ENCODE peak calls at places on chromosomes 11 and 22, in ten cellular contexts. I is spleen, D is ovary, C is breast epithelium, Q is IMR-90, N is Peyer's patch, M is uterus, F is NB4, K is sigmoid colon, J is A549. W is an unnamed sample.

GRCh38 chr11:65954771-65955170 is 6.8 kb upstream of the SART1 start:
- DNase-seq in F (no peak), M (no peak), K (no peak), Q (no peak), N (no peak), J (no peak), C (no peak), I (no peak), D (no peak), W (no peak)

GRCh38 chr11:12539570-12539969 is 134.7 kb upstream of the TEAD1 start:
- DNase-seq in N (no peak), K (no peak), D (no peak), I (no peak), C (peak; percentile 2), J (peak; percentile 29), F (no peak), M (no peak), Q (peak; percentile 99), W (no peak)

GRCh38 chr22:44532466-44533025 is 34.5 kb upstream of the RTL6 start:
- DNase-seq in F (no peak), K (no peak), I (no peak), D (no peak), N (no peak), C (no peak), Q (no peak), M (no peak), J (no peak), W (no peak)

GRCh38 chr22:46010951-46011626 is 34.1 kb upstream of the WNT7B start:
- DNase-seq in D (no peak), F (no peak), J (no peak), M (peak; percentile 28), C (no peak), K (peak; percentile 73), Q (no peak), N (no peak), I (peak; percentile 74), W (peak; percentile 78)

GRCh38 chr11:72985645-72986044 is 156.5 kb downstream of the FCHSD2 start:
- DNase-seq in Q (peak; percentile 11), K (no peak), J (no peak), N (no peak), F (no peak), M (no peak), D (no peak), C (no peak), I (no peak), W (no peak)

GRCh38 chr11:87150936-87151335 is 113.2 kb downstream of the TMEM135 start:
- DNase-seq in C (no peak), F (no peak), Q (peak; percentile 26), K (no peak), M (no peak), N (no peak), D (no peak), J (no peak), I (no peak), W (no peak)

GRCh38 chr11:47269829-47270305 is at the start of gene MADD:
- DNase-seq in K (peak; percentile 94), Q (peak; percentile 78), C (peak; percentile 68), I (peak; percentile 99), D (peak; percentile 87), F (peak; percentile 94), J (peak; percentile 80), N (peak; percentile 89), M (peak; percentile 88), W (peak; percentile 89)

GRCh38 chr11:107661656-107662055 is 50.2 kb downstream of the SLN start:
- DNase-seq in C (no peak), Q (no peak), J (no peak), N (no peak), I (no peak), M (no peak), D (no peak), F (no peak), K (no peak), W (no peak)

GRCh38 chr22:22593964-22594656 is 35.0 kb upstream of the PRAME start:
- DNase-seq in M (peak; percentile 17), C (no peak), F (peak; percentile 74), K (no peak), I (peak; percentile 83), D (no peak), N (peak; percentile 65), Q (peak; percentile 53), J (peak; percentile 53), W (no peak)

GRCh38 chr11:26276798-26277424 is 55.0 kb upstream of the ANO3 start:
- DNase-seq in F (peak; percentile 60), I (no peak), K (peak; percentile 66), N (peak; percentile 29), C (peak; percentile 28), J (peak; percentile 62), M (peak; percentile 51), D (no peak), Q (peak; percentile 71), W (no peak)

GRCh38 chr11:60428517-60428916 is 855 bp upstream of the MS4A5 start:
- DNase-seq in D (no peak), F (peak; percentile 7), Q (no peak), M (no peak), C (no peak), J (peak; percentile 3), I (no peak), K (no peak), N (no peak), W (no peak)

GRCh38 chr22:48222742-48223487 is 1460.5 kb downstream of the TBC1D22A start:
- DNase-seq in D (no peak), K (no peak), I (peak; percentile 71), Q (no peak), M (no peak), J (no peak), C (no peak), F (no peak), N (no peak), W (no peak)

GRCh38 chr11:27699242-27699925 is 871 bp downstream of the BDNF start:
- DNase-seq in C (no peak), D (no peak), J (peak; percentile 73), Q (peak; percentile 55), N (no peak), K (no peak), M (no peak), I (no peak), F (no peak), W (no peak)
- TF ChIP-seq POLR2A in C (no peak), D (no peak), J (no peak), Q (peak; percentile 82), N (no peak), K (no peak), M (no peak), I (no peak), F (no peak), W (no peak)

GRCh38 chr22:26357813-26358212 is 71.2 kb upstream of the ASPHD2 start:
- DNase-seq in J (no peak), Q (no peak), C (no peak), F (no peak), I (no peak), M (no peak), K (no peak), D (no peak), N (no peak), W (no peak)

GRCh38 chr22:26362471-26362870 is 66.6 kb upstream of the ASPHD2 start:
- DNase-seq in J (no peak), F (no peak), K (no peak), C (no peak), I (no peak), N (no peak), Q (peak; percentile 6), M (no peak), D (no peak), W (no peak)

GRCh38 chr22:26357281-26357680 is 71.8 kb upstream of the ASPHD2 start:
- DNase-seq in M (no peak), N (no peak), K (no peak), I (no peak), J (no peak), Q (no peak), D (no peak), C (no peak), F (no peak), W (no peak)

GRCh38 chr22:26359156-26359555 is 69.9 kb upstream of the ASPHD2 start:
- DNase-seq in K (no peak), N (no peak), Q (no peak), M (no peak), D (no peak), F (no peak), I (no peak), C (no peak), J (no peak), W (no peak)

DNA sequence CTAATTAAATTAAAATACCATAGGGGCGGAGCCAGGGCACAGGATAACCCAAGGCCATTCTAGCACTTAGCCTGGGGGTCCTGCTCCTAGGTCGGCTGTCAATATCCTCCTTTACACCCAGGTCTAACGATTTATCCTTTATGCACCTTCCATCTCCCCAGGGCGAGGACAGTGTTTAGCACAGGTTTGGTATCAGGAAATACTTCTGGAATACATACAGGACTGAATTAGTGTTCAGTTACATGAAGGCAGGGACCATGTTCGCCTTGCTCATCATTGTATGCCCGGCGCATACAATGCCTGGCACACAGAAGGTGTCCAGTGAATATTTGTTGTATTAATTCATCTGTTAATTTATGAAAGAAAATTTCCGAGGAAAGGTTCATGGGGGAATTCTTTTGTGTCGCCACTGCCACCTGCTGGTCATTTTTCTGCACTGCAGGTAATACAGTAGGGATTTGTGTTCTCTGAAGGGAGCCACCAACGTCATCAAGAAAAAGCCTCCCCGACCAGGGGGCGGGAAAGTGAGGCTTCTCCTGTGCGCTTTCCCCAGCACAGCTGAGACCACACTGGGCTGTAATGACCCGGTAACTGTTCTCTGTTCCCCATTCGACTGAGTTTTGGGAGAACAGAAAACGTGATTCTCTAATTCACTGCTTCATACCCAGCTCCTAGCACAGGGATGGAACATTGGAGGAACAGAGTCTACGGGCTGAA is 68.7 kb upstream of the ASPHD2 start:
- DNase-seq in K (peak; percentile 73), D (peak; percentile 32), J (peak; percentile 67), M (peak; percentile 57), N (peak; percentile 69), Q (peak; percentile 70), I (no peak), C (peak; percentile 49), F (peak; percentile 78), W (peak; percentile 69)
- H3K4me3 ChIP-seq in K (no peak overlapping the region), D (no peak overlapping the region), J (peak overlapping the region; percentile 37), M (no peak overlapping the region), N (no peak overlapping the region), Q (no peak overlapping the region), I (no peak overlapping the region), C (no peak overlapping the region), F (no peak overlapping the region), W (no peak overlapping the region)

GRCh38 chr11:63768232-63769043 is at the start of gene ZFTA:
- DNase-seq in N (peak; percentile 67), J (peak; percentile 51), C (no peak), D (peak; percentile 67), F (peak; percentile 84), I (peak; percentile 90), K (peak; percentile 87), Q (peak; percentile 37), M (peak; percentile 72), W (no peak)
- TF ChIP-seq POLR2A in N (no peak), J (no peak), C (no peak), D (no peak), F (peak; percentile 36), I (no peak), K (no peak), Q (no peak), M (peak; percentile 5), W (no peak)

DNA sequence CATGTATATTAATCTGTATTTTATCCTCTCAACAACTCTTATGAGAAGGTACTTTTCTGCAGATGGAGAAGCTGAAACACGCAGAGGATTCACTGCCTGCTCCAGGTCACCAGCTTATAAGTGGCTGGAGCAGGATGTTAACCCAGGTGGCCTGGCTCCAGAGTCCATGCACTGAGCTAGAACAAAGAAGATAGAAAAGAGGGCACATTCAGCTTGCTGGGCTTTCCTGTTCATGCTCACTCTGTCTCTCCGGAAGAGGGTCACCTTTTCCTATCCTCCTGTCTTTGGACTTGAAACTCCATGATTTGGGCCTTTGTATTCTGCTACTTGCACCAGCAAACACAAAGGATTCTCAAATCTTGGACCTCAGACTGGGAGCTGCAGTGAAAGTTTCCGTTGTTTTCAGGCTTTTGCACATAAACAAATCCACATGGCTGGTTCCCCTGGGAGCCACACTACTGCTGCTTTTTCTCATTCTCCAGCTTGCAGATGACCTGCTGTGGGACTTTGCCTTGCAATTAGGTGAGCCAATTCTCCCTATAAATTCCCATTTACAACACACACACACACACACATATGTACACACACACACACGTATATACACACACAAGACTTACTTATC is 117.3 kb upstream of the GRK3 start:
- DNase-seq in I (no peak), Q (no peak), N (no peak), M (no peak), C (no peak), F (peak; percentile 28), K (no peak), J (no peak), D (no peak), W (no peak)
- H3K4me3 ChIP-seq in I (no peak overlapping the region), Q (no peak overlapping the region), N (no peak overlapping the region), M (no peak overlapping the region), C (no peak overlapping the region), F (peak overlapping the region; percentile 54), K (no peak overlapping the region), J (no peak overlapping the region), D (no peak overlapping the region), W (no peak overlapping the region)

W was measured in suprapubic skin.